ENCODE peak calls at places on chromosomes 1 and 21, in four cellular contexts. One of them, this sample, is unnamed. For H3K4me1, the result is how much of the 10 kb centered on the place peaks cover.

GRCh38 chr1:4708853-4709507 is 54.6 kb downstream of the AJAP1 start:
- DNase-seq in right atrium auricular region: no peak
- DNase-seq in pancreas: no peak
- DNase-seq in H1: no peak
- DNase-seq in this sample: no peak

GRCh38 chr21:24290151-24290833 is 1317.0 kb downstream of the MRPL39 start:
- DNase-seq in right atrium auricular region: no peak
- DNase-seq in pancreas: no peak
- DNase-seq in H1: no peak
- DNase-seq in this sample: no peak

GRCh38 chr1:58165073-58165472 is 381.5 kb downstream of the OMA1 start:
- DNase-seq in right atrium auricular region: no peak
- DNase-seq in pancreas: no peak
- DNase-seq in H1: no peak
- DNase-seq in this sample: no peak

GRCh38 chr1:185483647-185484450 is 166.8 kb upstream of the IVNS1ABP start:
- DNase-seq in right atrium auricular region: no peak
- DNase-seq in pancreas: no peak
- DNase-seq in H1: no peak
- DNase-seq in this sample: no peak

GRCh38 chr1:234531181-234532132 is 52.5 kb upstream of the TARBP1 start:
- DNase-seq in right atrium auricular region: peak
- DNase-seq in pancreas: peak
- DNase-seq in H1: peak
- DNase-seq in this sample: peak

GRCh38 chr1:173914366-173914871 is 2.7 kb downstream of the SERPINC1 start:
- DNase-seq in right atrium auricular region: no peak
- DNase-seq in pancreas: no peak
- DNase-seq in H1: peak
- DNase-seq in this sample: no peak

GRCh38 chr1:36771678-36772284 is 262.5 kb downstream of the GRIK3 start:
- DNase-seq in right atrium auricular region: no peak
- DNase-seq in pancreas: peak
- DNase-seq in H1: peak
- DNase-seq in this sample: no peak

GRCh38 chr1:92277105-92277504 is 21.7 kb downstream of the GLMN start:
- DNase-seq in right atrium auricular region: no peak
- DNase-seq in pancreas: no peak
- DNase-seq in H1: no peak
- DNase-seq in this sample: no peak

GRCh38 chr1:33895396-33895795 is 31.5 kb downstream of the HMGB4 start:
- DNase-seq in right atrium auricular region: peak
- DNase-seq in pancreas: no peak
- DNase-seq in H1: no peak
- DNase-seq in this sample: no peak

DNA sequence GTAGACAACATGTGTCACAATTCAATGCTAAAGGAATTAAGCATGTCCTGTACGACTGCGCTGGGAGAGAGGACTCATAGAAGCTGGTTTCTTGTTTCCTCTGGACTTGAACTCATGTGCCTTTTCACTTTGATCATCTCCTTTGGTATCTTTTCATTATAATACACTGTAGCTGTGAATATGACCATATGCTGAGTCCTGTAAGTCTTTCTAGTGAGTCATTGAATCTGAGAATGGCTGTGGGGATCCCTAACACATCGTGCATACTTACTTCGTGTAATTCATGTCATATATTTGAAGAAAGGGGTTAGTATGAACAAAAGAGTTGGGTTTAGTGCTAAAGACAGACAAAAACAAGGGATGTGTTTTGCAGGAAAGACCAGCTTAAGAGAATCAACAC is 148.1 kb upstream of the RUNX1 start:
- DNase-seq in right atrium auricular region: no peak
- DNase-seq in pancreas: no peak
- DNase-seq in H1: no peak
- DNase-seq in this sample: no peak
- H3K4me1 ChIP-seq in right atrium auricular region: under half
- H3K4me1 ChIP-seq in pancreas: under half
- H3K4me1 ChIP-seq in H1: under half
- H3K4me1 ChIP-seq in this sample: under half

GRCh38 chr21:31848339-31848985 is 24.4 kb upstream of the HUNK start:
- DNase-seq in right atrium auricular region: no peak
- DNase-seq in pancreas: no peak
- DNase-seq in H1: no peak
- DNase-seq in this sample: no peak

GRCh38 chr21:31855180-31855579 is 17.6 kb upstream of the HUNK start:
- DNase-seq in right atrium auricular region: no peak
- DNase-seq in pancreas: no peak
- DNase-seq in H1: no peak
- DNase-seq in this sample: no peak

GRCh38 chr21:31845151-31845550 is 27.7 kb upstream of the HUNK start:
- DNase-seq in right atrium auricular region: no peak
- DNase-seq in pancreas: no peak
- DNase-seq in H1: no peak
- DNase-seq in this sample: no peak

GRCh38 chr21:31846690-31847089 is 26.1 kb upstream of the HUNK start:
- DNase-seq in right atrium auricular region: no peak
- DNase-seq in pancreas: no peak
- DNase-seq in H1: no peak
- DNase-seq in this sample: no peak

GRCh38 chr21:31850886-31851285 is 21.9 kb upstream of the HUNK start:
- DNase-seq in right atrium auricular region: no peak
- DNase-seq in pancreas: no peak
- DNase-seq in H1: no peak
- DNase-seq in this sample: no peak
- H3K4me1 ChIP-seq in right atrium auricular region: under half
- H3K4me1 ChIP-seq in pancreas: under half
- H3K4me1 ChIP-seq in H1: under half
- H3K4me1 ChIP-seq in this sample: under half

DNA sequence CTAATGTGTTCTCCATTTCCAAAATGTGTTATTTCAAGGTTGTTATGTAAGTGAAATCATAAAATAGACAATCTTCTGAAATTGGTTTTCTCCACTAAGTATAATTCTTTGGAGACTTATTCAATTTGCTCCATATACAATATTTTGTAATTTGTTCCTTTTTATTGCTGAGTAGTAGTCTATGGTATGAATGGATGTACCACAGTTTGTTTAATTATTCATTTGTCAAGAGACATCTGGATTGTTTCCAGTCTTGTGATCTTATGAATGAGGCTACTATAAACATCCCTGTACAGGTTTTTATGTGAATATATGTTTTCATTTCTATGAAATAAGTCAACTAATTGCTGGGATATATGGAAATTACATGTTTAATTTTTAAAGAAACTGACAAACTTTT is 652.6 kb upstream of the PLXNA2 start:
- DNase-seq in right atrium auricular region: no peak
- DNase-seq in pancreas: no peak
- DNase-seq in H1: no peak
- DNase-seq in this sample: no peak
- H3K4me1 ChIP-seq in right atrium auricular region: under half
- H3K4me1 ChIP-seq in pancreas: under half
- H3K4me1 ChIP-seq in H1: under half
- H3K4me1 ChIP-seq in this sample: under half

DNA sequence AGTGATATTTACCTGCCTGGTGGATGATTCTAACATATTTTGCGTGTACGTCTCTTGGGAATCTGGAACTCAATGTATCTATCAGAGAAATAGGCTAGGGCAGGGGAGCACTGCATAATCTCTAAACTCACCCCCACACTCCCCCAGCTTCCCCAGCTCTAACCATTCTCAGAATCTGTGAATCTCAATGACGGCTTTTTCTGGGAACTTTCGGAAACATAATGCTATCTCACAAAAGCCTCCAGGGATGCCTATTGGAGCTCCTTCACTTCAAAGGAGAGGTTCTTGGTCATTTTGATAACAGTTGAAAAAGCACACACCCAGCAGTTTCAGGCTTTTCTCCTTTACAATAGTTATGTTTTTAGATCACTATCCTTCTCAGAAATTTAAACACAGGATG is 113.8 kb upstream of the MAGI3 start:
- DNase-seq in right atrium auricular region: no peak
- DNase-seq in pancreas: no peak
- DNase-seq in H1: no peak
- DNase-seq in this sample: no peak
- H3K4me1 ChIP-seq in right atrium auricular region: under half
- H3K4me1 ChIP-seq in pancreas: under half
- H3K4me1 ChIP-seq in H1: under half
- H3K4me1 ChIP-seq in this sample: under half

DNA sequence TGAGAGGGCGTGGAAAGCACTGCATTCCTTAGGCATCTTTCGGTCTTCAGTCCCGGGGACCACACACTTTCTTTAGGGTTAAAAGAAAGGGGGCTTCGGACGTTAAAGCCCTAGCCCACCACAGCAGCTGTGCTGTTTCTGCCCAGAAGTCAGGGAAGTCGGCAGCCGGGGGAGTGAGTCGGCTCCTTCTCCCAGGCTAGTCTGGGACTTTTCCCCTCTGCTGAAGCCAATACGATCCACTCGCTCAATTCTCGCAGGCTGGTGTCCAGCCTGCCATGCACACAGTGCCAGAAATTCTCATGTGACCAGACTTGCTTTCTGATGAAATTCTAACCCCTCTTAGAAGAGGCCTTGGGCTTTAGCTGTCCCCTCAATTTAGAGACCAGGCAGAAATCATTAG is 67.7 kb downstream of the BCAR3 start:
- DNase-seq in right atrium auricular region: peak
- DNase-seq in pancreas: peak
- DNase-seq in H1: no peak
- DNase-seq in this sample: no peak
- H3K4me1 ChIP-seq in right atrium auricular region: half or more
- H3K4me1 ChIP-seq in pancreas: under half
- H3K4me1 ChIP-seq in H1: under half
- H3K4me1 ChIP-seq in this sample: under half

This sample was measured in upper lobe of left lung.